ENCODE peak calls at places on chromosomes 2 and 18, in six cellular contexts. One of them, this sample, is unnamed. For H3K9me3, the result is how much of the 10 kb centered on the place peaks cover.

GRCh38 chr18:70146174-70146573 is 59.3 kb downstream of the RTTN start:
- DNase-seq in sigmoid colon: no peak
- DNase-seq in fibroblast of lung: no peak
- DNase-seq in IMR-90: no peak
- DNase-seq in DND-41: no peak
- DNase-seq in cardiac muscle cell: no peak
- DNase-seq in this sample: no peak

GRCh38 chr2:120473522-120474271 is 127.8 kb downstream of the INHBB start:
- DNase-seq in sigmoid colon: peak
- DNase-seq in fibroblast of lung: no peak
- DNase-seq in IMR-90: no peak
- DNase-seq in DND-41: no peak
- DNase-seq in cardiac muscle cell: no peak
- DNase-seq in this sample: no peak

GRCh38 chr2:191682148-191682547 is 4.2 kb downstream of the NABP1 start:
- DNase-seq in sigmoid colon: no peak
- DNase-seq in fibroblast of lung: no peak
- DNase-seq in IMR-90: peak
- DNase-seq in DND-41: no peak
- DNase-seq in cardiac muscle cell: no peak
- DNase-seq in this sample: no peak

GRCh38 chr2:72788756-72789155 is 37.1 kb downstream of the EXOC6B start:
- DNase-seq in sigmoid colon: no peak
- DNase-seq in fibroblast of lung: peak
- DNase-seq in IMR-90: peak
- DNase-seq in DND-41: no peak
- DNase-seq in cardiac muscle cell: no peak
- DNase-seq in this sample: no peak

GRCh38 chr2:191894681-191895147 is 47.8 kb upstream of the CAVIN2 start:
- DNase-seq in sigmoid colon: no peak
- DNase-seq in fibroblast of lung: peak
- DNase-seq in IMR-90: peak
- DNase-seq in DND-41: no peak
- DNase-seq in cardiac muscle cell: no peak
- DNase-seq in this sample: no peak

GRCh38 chr18:57029761-57030160 is 117.1 kb upstream of the BOD1L2 start:
- DNase-seq in sigmoid colon: no peak
- DNase-seq in fibroblast of lung: no peak
- DNase-seq in IMR-90: no peak
- DNase-seq in DND-41: no peak
- DNase-seq in cardiac muscle cell: no peak
- DNase-seq in this sample: peak

GRCh38 chr2:215618145-215618544 is 182.3 kb upstream of the FN1 start:
- DNase-seq in sigmoid colon: no peak
- DNase-seq in fibroblast of lung: no peak
- DNase-seq in IMR-90: no peak
- DNase-seq in DND-41: no peak
- DNase-seq in cardiac muscle cell: no peak
- DNase-seq in this sample: no peak

GRCh38 chr18:31302991-31303390 is 15.0 kb upstream of the DSG1 start:
- DNase-seq in sigmoid colon: no peak
- DNase-seq in fibroblast of lung: no peak
- DNase-seq in IMR-90: peak
- DNase-seq in DND-41: no peak
- DNase-seq in cardiac muscle cell: no peak
- DNase-seq in this sample: no peak

GRCh38 chr2:96082211-96083063 is 33.9 kb downstream of the ADRA2B start:
- DNase-seq in sigmoid colon: no peak
- DNase-seq in fibroblast of lung: no peak
- DNase-seq in IMR-90: no peak
- DNase-seq in DND-41: no peak
- DNase-seq in cardiac muscle cell: no peak
- DNase-seq in this sample: no peak

GRCh38 chr2:101697794-101698418 is 399 bp downstream of the MAP4K4 start:
- DNase-seq in sigmoid colon: no peak
- DNase-seq in fibroblast of lung: no peak
- DNase-seq in IMR-90: no peak
- DNase-seq in DND-41: peak
- DNase-seq in cardiac muscle cell: peak
- DNase-seq in this sample: no peak

GRCh38 chr18:58512161-58512581 is 116.7 kb downstream of the ALPK2 start:
- DNase-seq in sigmoid colon: no peak
- DNase-seq in fibroblast of lung: no peak
- DNase-seq in IMR-90: no peak
- DNase-seq in DND-41: no peak
- DNase-seq in cardiac muscle cell: no peak
- DNase-seq in this sample: peak

GRCh38 chr18:26746284-26747130 is 119.0 kb downstream of the AQP4 start:
- DNase-seq in sigmoid colon: no peak
- DNase-seq in fibroblast of lung: peak
- DNase-seq in IMR-90: no peak
- DNase-seq in DND-41: no peak
- DNase-seq in cardiac muscle cell: no peak
- DNase-seq in this sample: no peak

GRCh38 chr2:39603436-39603835 is 62.3 kb upstream of the TMEM178A start:
- DNase-seq in sigmoid colon: no peak
- DNase-seq in fibroblast of lung: peak
- DNase-seq in IMR-90: peak
- DNase-seq in DND-41: no peak
- DNase-seq in cardiac muscle cell: no peak
- DNase-seq in this sample: no peak

GRCh38 chr2:43831438-43832294 is 7.0 kb downstream of the ABCG5 start:
- DNase-seq in sigmoid colon: no peak
- DNase-seq in fibroblast of lung: no peak
- DNase-seq in IMR-90: no peak
- DNase-seq in DND-41: no peak
- DNase-seq in cardiac muscle cell: peak
- DNase-seq in this sample: no peak

GRCh38 chr18:13680612-13681011 is 45.7 kb downstream of the FAM210A start:
- DNase-seq in sigmoid colon: no peak
- DNase-seq in fibroblast of lung: no peak
- DNase-seq in IMR-90: no peak
- DNase-seq in DND-41: no peak
- DNase-seq in cardiac muscle cell: peak
- DNase-seq in this sample: peak

GRCh38 chr2:71889991-71890684 is 257.5 kb downstream of the CYP26B1 start:
- DNase-seq in sigmoid colon: no peak
- DNase-seq in fibroblast of lung: peak
- DNase-seq in IMR-90: peak
- DNase-seq in DND-41: no peak
- DNase-seq in cardiac muscle cell: no peak
- DNase-seq in this sample: no peak

GRCh38 chr2:122078451-122078850 is 323.0 kb downstream of the TSN start:
- DNase-seq in sigmoid colon: no peak
- DNase-seq in fibroblast of lung: no peak
- DNase-seq in IMR-90: peak
- DNase-seq in DND-41: no peak
- DNase-seq in cardiac muscle cell: peak
- DNase-seq in this sample: no peak

GRCh38 chr2:167209784-167210183 is 321.5 kb downstream of the XIRP2 start:
- DNase-seq in sigmoid colon: no peak
- DNase-seq in fibroblast of lung: peak
- DNase-seq in IMR-90: peak
- DNase-seq in DND-41: no peak
- DNase-seq in cardiac muscle cell: no peak
- DNase-seq in this sample: no peak

GRCh38 chr2:85765081-85765731 is 11.4 kb downstream of the ATOH8 start:
- DNase-seq in sigmoid colon: no peak
- DNase-seq in fibroblast of lung: no peak
- DNase-seq in IMR-90: no peak
- DNase-seq in DND-41: no peak
- DNase-seq in cardiac muscle cell: peak
- DNase-seq in this sample: no peak

GRCh38 chr2:29834624-29835023 is 86.8 kb downstream of the ALK start:
- DNase-seq in sigmoid colon: no peak
- DNase-seq in fibroblast of lung: no peak
- DNase-seq in IMR-90: no peak
- DNase-seq in DND-41: no peak
- DNase-seq in cardiac muscle cell: no peak
- DNase-seq in this sample: no peak

GRCh38 chr18:36142751-36143150 is 13.1 kb downstream of the ELP2 start:
- DNase-seq in sigmoid colon: no peak
- DNase-seq in fibroblast of lung: no peak
- DNase-seq in IMR-90: no peak
- DNase-seq in DND-41: no peak
- DNase-seq in cardiac muscle cell: no peak
- DNase-seq in this sample: no peak

GRCh38 chr2:190119257-190119656 is 56.7 kb upstream of the MSTN start:
- DNase-seq in sigmoid colon: no peak
- DNase-seq in fibroblast of lung: no peak
- DNase-seq in IMR-90: no peak
- DNase-seq in DND-41: no peak
- DNase-seq in cardiac muscle cell: peak
- DNase-seq in this sample: peak

GRCh38 chr2:25215948-25216679 is 47.7 kb upstream of the POMC start:
- DNase-seq in sigmoid colon: peak
- DNase-seq in fibroblast of lung: peak
- DNase-seq in IMR-90: no peak
- DNase-seq in DND-41: peak
- DNase-seq in cardiac muscle cell: peak
- DNase-seq in this sample: peak

GRCh38 chr2:149383340-149383739 is 53.0 kb downstream of the LYPD6 start:
- DNase-seq in sigmoid colon: no peak
- DNase-seq in fibroblast of lung: peak
- DNase-seq in IMR-90: peak
- DNase-seq in DND-41: no peak
- DNase-seq in cardiac muscle cell: no peak
- DNase-seq in this sample: no peak

GRCh38 chr2:240217431-240218301 is 77.2 kb upstream of the OTOS start:
- DNase-seq in sigmoid colon: peak
- DNase-seq in fibroblast of lung: no peak
- DNase-seq in IMR-90: no peak
- DNase-seq in DND-41: no peak
- DNase-seq in cardiac muscle cell: no peak
- DNase-seq in this sample: no peak

GRCh38 chr18:42187611-42188378 is 232.8 kb downstream of the PIK3C3 start:
- DNase-seq in sigmoid colon: no peak
- DNase-seq in fibroblast of lung: no peak
- DNase-seq in IMR-90: no peak
- DNase-seq in DND-41: no peak
- DNase-seq in cardiac muscle cell: no peak
- DNase-seq in this sample: no peak

GRCh38 chr2:29587791-29588190 is 333.6 kb downstream of the ALK start:
- DNase-seq in sigmoid colon: no peak
- DNase-seq in fibroblast of lung: no peak
- DNase-seq in IMR-90: peak
- DNase-seq in DND-41: no peak
- DNase-seq in cardiac muscle cell: no peak
- DNase-seq in this sample: no peak

GRCh38 chr2:61363580-61363979 is 107.3 kb downstream of the USP34 start:
- DNase-seq in sigmoid colon: no peak
- DNase-seq in fibroblast of lung: no peak
- DNase-seq in IMR-90: no peak
- DNase-seq in DND-41: no peak
- DNase-seq in cardiac muscle cell: no peak
- DNase-seq in this sample: no peak

GRCh38 chr18:8890957-8891464 is 185.7 kb downstream of the MTCL1 start:
- DNase-seq in sigmoid colon: no peak
- DNase-seq in fibroblast of lung: peak
- DNase-seq in IMR-90: peak
- DNase-seq in DND-41: no peak
- DNase-seq in cardiac muscle cell: no peak
- DNase-seq in this sample: peak

GRCh38 chr2:106579750-106580197 is 92.6 kb downstream of the CD8B2 start:
- DNase-seq in sigmoid colon: no peak
- DNase-seq in fibroblast of lung: no peak
- DNase-seq in IMR-90: no peak
- DNase-seq in DND-41: no peak
- DNase-seq in cardiac muscle cell: peak
- DNase-seq in this sample: no peak

GRCh38 chr2:22326250-22326649 is 1058.7 kb upstream of the KLHL29 start:
- DNase-seq in sigmoid colon: no peak
- DNase-seq in fibroblast of lung: no peak
- DNase-seq in IMR-90: no peak
- DNase-seq in DND-41: no peak
- DNase-seq in cardiac muscle cell: no peak
- DNase-seq in this sample: no peak
- H3K9me3 ChIP-seq in sigmoid colon: under half
- H3K9me3 ChIP-seq in fibroblast of lung: under half
- H3K9me3 ChIP-seq in IMR-90: under half
- H3K9me3 ChIP-seq in DND-41: under half
- H3K9me3 ChIP-seq in cardiac muscle cell: under half
- H3K9me3 ChIP-seq in this sample: under half

DNA sequence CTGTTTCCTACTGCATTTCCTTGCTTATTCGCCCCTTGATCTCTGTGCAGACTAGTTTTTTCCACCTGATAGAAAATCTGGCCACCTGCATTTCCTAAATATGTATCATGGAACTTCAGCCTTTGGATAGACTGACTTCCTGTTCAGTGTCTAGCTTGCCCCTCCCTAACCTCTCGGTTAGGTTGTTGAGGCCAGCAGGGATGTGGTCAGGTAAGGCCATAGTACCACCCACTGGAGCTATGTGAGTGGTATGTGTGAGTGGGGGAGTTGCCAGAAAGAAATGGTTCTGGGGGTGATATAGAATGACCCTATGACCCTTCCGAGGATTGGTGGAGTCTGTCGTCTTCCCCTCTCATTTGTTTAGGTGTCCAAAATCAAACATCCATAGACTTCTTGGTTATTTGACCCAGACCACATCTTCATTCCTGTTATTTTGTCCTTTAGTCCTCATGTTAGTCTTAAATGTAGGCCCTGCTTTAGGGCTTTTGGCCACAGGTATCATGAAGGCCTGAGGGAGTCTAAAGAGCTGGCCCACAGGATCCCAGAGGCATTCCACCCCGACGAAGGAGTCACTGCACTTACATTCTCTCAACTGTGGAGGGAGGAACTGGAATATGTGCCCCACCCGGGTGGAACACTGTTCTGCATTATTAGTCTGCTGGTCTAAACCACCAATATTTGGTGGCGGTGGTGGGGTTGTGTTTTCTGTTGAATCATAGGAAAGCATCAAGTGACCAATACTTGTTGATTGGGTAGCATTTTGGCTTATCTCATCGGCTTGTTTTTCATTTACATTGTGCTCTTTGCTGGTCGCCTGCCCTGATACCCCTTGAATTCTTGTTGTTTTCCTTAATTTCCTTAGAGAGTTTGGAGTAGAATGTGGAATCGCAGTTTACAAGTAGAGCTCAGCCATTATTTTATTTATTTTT is 21.9 kb downstream of the CAB39 start:
- DNase-seq in sigmoid colon: no peak
- DNase-seq in fibroblast of lung: no peak
- DNase-seq in IMR-90: no peak
- DNase-seq in DND-41: no peak
- DNase-seq in cardiac muscle cell: no peak
- DNase-seq in this sample: no peak
- H3K9me3 ChIP-seq in sigmoid colon: under half
- H3K9me3 ChIP-seq in fibroblast of lung: under half
- H3K9me3 ChIP-seq in IMR-90: under half
- H3K9me3 ChIP-seq in DND-41: under half
- H3K9me3 ChIP-seq in cardiac muscle cell: under half
- H3K9me3 ChIP-seq in this sample: under half

GRCh38 chr2:89819809-89820208 is 1128.3 kb downstream of the RPIA start:
- DNase-seq in sigmoid colon: no peak
- DNase-seq in fibroblast of lung: no peak
- DNase-seq in IMR-90: no peak
- DNase-seq in DND-41: no peak
- DNase-seq in cardiac muscle cell: no peak
- DNase-seq in this sample: no peak
- H3K9me3 ChIP-seq in sigmoid colon: under half
- H3K9me3 ChIP-seq in fibroblast of lung: under half
- H3K9me3 ChIP-seq in IMR-90: under half
- H3K9me3 ChIP-seq in DND-41: half or more
- H3K9me3 ChIP-seq in cardiac muscle cell: half or more
- H3K9me3 ChIP-seq in this sample: under half

GRCh38 chr2:421406-421805 is 133.5 kb upstream of the ALKAL2 start:
- DNase-seq in sigmoid colon: no peak
- DNase-seq in fibroblast of lung: no peak
- DNase-seq in IMR-90: no peak
- DNase-seq in DND-41: no peak
- DNase-seq in cardiac muscle cell: no peak
- DNase-seq in this sample: no peak
- H3K9me3 ChIP-seq in sigmoid colon: under half
- H3K9me3 ChIP-seq in fibroblast of lung: under half
- H3K9me3 ChIP-seq in IMR-90: under half
- H3K9me3 ChIP-seq in DND-41: under half
- H3K9me3 ChIP-seq in cardiac muscle cell: under half
- H3K9me3 ChIP-seq in this sample: under half